ENCODE peak calls at places on chromosomes 12 and 14, in nine cellular contexts. R is sigmoid colon, C is tibial nerve, M is ovary, P is body of pancreas, D is testis, A is Peyer's patch, V is A549, Y is stomach. T is an unnamed sample.
A peak's percentile ranks its signal among the peaks of the same experiment; 100 is the strongest.

GRCh38 chr14:54348001-54348611 is 48.7 kb upstream of the CDKN3 start:
- DNase-seq in D (no peak), C (no peak), A (no peak), V (peak; percentile 62), R (no peak), P (no peak), M (no peak), Y (no peak), T (no peak)

GRCh38 chr14:58488550-58488949 is 61.0 kb downstream of the KIAA0586 start:
- DNase-seq in D (no peak), Y (no peak), M (no peak), A (no peak), C (no peak), R (no peak), P (no peak), V (no peak), T (no peak)

GRCh38 chr12:101839324-101840283 is 8.8 kb upstream of the GNPTAB start:
- DNase-seq in V (peak; percentile 65), R (peak; percentile 80), P (peak; percentile 74), D (peak; percentile 81), C (peak; percentile 54), Y (peak; percentile 77), M (peak; percentile 48), A (peak; percentile 86), T (no peak)

GRCh38 chr12:6868211-6869048 is 1.1 kb downstream of the TPI1 start:
- DNase-seq in A (no peak), V (no peak), D (no peak), M (no peak), R (no peak), Y (no peak), P (no peak), C (no peak), T (no peak)

GRCh38 chr14:90426663-90427062 is 29.8 kb downstream of the CALM1 start:
- DNase-seq in V (no peak), R (peak; percentile 79), P (peak; percentile 36), D (peak; percentile 47), A (no peak), Y (peak; percentile 52), M (no peak), C (no peak), T (no peak)

GRCh38 chr12:98870521-98870920 is 225.4 kb downstream of the APAF1 start:
- DNase-seq in A (no peak), D (no peak), M (no peak), P (no peak), V (no peak), R (no peak), C (no peak), Y (no peak), T (no peak)

GRCh38 chr14:92121207-92121669 is 268 bp downstream of the NDUFB1 start:
- DNase-seq in D (peak; percentile 66), Y (peak; percentile 39), V (no peak), R (peak; percentile 73), P (peak; percentile 30), A (peak; percentile 37), M (no peak), C (peak; percentile 21), T (no peak)

GRCh38 chr12:21656931-21657335 is 709 bp downstream of the LDHB start:
- DNase-seq in M (peak; percentile 19), V (peak; percentile 18), R (peak; percentile 71), D (peak; percentile 71), P (peak; percentile 48), A (peak; percentile 52), Y (peak; percentile 43), C (no peak), T (peak; percentile 80)

DNA sequence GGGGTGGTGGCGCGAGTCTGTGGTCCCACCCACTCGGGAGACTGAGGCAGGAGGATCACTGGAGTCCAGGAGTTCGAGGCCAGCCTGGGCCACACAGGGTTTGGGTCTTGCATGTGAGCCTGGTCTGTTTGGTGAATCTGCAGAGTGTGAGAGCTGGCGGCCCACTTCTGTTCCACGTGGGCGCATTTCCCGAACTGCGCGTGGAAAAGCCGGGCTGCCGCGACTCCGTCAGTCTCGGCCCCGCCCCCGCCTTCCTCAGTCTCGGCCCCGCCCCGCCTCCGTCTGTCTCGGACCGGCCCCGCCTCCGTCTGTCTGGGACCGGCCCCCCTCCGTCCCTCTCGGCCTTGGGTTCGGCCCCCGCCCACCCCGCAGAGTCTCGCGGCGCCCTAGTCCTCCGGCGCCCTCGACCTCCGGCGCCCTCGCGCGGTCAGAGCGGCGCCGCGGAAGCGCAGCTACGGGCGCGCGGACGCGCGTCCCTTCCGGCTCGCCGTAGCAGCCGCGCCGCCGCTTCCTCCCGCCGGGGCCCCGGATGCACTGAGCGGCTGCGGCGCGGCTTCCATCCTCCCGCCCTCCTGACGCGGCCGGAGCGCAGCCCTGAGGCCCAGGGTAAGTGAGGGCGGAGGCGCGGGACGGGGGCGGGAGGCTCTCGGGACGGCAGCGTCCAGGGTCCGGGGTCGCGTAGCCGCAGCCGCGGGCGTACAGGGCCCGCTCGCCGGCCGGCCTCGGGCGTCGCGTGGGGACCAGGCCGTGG is at the start of gene EP400:
- DNase-seq in D (peak; percentile 98), V (peak; percentile 87), R (peak; percentile 98), Y (peak; percentile 98), P (peak; percentile 97), C (peak; percentile 96), M (peak; percentile 96), A (peak; percentile 99), T (peak; percentile 99)
- TF ChIP-seq POLR2A in D (no peak), V (peak; percentile 57), R (no peak), Y (no peak), P (peak; percentile 49), C (peak; percentile 41), M (no peak), A (peak; percentile 18), T (no peak)

GRCh38 chr12:128266559-128267245 is at the start of gene TMEM132C:
- DNase-seq in P (no peak), M (peak; percentile 17), Y (no peak), R (no peak), A (no peak), C (no peak), V (no peak), D (no peak), T (no peak)

GRCh38 chr12:128269108-128269713 is 2.2 kb downstream of the TMEM132C start:
- DNase-seq in P (no peak), M (peak; percentile 18), C (no peak), A (no peak), Y (no peak), D (peak; percentile 33), R (no peak), V (no peak), T (no peak)

GRCh38 chr12:128267246-128267622 is 264 bp downstream of the TMEM132C start:
- DNase-seq in D (no peak), V (no peak), Y (no peak), P (no peak), C (no peak), A (no peak), M (no peak), R (no peak), T (no peak)

GRCh38 chr12:128268348-128268725 is 1.4 kb downstream of the TMEM132C start:
- DNase-seq in Y (no peak), P (no peak), D (no peak), M (no peak), A (no peak), R (no peak), V (no peak), C (no peak), T (no peak)

DNA sequence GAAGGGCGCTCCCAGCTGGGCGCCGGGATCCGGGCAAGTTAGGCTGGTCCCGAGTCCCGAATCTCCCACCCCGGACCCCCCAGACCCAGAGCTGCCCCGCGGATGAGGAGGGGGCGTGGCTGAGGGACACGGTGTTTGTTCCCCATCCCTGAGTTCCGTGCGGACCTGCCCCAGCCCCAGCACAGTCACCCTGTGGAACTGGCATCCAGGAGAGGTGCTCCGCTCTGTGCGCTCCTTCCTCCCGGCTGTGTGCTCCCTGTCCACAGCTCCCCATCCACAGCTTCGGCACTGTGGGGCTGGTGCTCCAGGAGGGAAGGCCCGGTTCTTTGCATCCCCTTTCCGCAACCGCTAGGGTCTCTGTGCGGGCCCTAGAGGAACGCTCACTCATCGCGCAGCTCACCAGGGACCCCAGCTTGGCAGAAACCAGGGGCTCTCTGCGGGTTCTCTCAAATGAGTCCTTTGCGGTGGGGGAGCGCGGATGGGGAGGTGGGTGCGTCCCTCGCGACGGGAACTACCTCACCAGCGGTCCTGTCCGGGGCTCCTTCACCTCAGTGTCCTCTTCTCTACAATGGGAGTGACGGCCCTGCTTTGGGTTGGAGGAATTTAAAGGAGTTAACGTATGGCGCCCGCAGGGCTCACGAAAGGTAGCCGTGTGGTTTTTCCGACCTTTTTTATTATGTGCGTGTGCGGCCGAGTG is 829 bp downstream of the TMEM132C start:
- DNase-seq in D (no peak), V (no peak), R (no peak), M (peak; percentile 22), C (no peak), P (no peak), Y (no peak), A (no peak), T (no peak)
- H3K4me3 ChIP-seq in D (peak overlapping the region; percentile 51), V (no peak overlapping the region), R (peak overlapping the region; percentile 27), M (peak overlapping the region; percentile 42), C (peak overlapping the region; percentile 36), P (no peak overlapping the region), Y (peak overlapping the region; percentile 34), A (peak overlapping the region; percentile 41), T (peak overlapping the region; percentile 32)

DNA sequence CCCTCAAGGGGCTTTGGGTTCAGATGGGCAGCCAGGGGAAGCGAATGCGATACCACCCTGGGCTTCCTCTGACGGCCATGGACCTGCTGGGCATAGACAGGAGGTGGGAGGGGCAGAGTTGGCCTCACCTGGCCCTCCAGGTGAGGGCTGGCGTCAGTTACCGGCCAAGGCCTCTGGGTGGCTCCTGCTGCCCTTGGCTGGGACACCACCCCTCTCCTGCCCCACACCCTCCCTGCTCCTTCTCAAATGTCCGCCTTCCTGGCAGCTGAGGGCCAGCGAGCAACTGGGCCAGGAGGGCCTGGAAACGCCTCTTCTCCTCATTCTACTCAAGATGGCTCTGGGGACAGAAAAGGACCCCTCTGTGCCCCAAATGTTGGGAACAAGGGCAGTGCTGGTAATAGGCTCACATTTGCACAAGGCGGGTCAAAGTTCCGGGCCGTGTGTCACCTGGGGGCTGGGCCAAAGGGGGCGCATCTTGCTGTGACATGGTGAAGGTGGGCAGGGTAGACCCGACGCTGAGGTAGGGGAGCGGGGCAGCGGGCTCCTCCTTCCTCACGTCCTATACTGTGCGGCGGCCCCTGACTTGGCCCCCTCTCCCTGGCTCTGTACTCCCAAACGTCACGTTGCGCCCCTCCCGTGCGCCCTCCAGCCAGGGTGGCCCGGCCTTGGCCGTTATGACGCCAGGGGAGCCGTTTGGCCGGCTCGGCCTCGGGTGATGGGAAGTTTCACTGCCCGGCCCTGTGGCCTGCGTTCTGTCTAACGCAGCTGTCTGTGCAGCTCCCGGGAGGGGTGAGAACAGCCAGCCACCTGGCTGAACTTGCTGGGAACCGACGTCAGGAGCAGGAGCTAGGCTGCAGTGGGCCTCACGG is 18.1 kb upstream of the DLK1 start:
- DNase-seq in Y (peak; percentile 54), C (no peak), D (peak; percentile 88), V (no peak), R (peak; percentile 89), A (no peak), P (peak; percentile 93), M (peak; percentile 97), T (no peak)
- TF ChIP-seq CTCF in Y (no peak), C (no peak), D (no peak), V (no peak), R (peak; percentile 9), A (peak; percentile 42), P (peak; percentile 77), M (no peak), T (no peak)

DNA sequence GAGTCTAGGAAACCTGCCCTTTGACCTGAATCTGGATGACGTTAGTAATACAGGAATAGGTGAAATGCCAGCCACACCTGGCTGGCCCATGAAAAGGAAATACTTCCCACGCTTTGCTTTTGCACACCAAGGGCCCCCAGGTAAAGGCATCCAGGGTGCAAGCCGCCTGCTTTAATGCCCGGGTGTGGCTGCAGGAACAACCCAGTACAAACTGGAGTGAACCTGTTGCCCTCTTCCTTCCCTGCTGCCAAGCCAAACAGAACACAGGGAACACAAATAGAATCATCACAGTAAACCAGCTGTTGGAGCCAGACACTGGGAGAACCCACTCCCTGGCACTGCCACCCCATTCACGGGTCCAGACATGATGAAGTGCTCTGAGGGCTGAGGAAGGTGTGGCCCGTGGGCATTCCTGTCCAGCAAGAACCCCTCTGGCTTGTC is 24.2 kb upstream of the FOS start:
- DNase-seq in C (no peak), D (no peak), R (no peak), A (no peak), Y (peak; percentile 77), M (no peak), P (peak; percentile 84), V (no peak), T (peak; percentile 81)
- TF ChIP-seq POLR2A in C (peak; percentile 15), D (no peak), R (no peak), A (peak; percentile 68), Y (no peak), M (no peak), P (peak; percentile 36), V (no peak), T (no peak)